ENCODE peak calls at places on chromosomes 6 and 20, in five cellular contexts. Z is cardiac muscle cell, J is amygdala, X is right cardiac atrium, P is EL. S is an unnamed sample.

GRCh38 chr6:72084992-72085569 is 198.7 kb downstream of the RIMS1 start:
- DNase-seq in Z (peak; percentile 45), J (no peak), X (no peak), P (peak; percentile 20), S (no peak)

GRCh38 chr6:169905041-169905807 is 153.8 kb downstream of the ERMARD start:
- DNase-seq in Z (peak; percentile 95), J (no peak), X (peak; percentile 69), P (peak; percentile 36), S (no peak)

GRCh38 chr6:116536216-116536621 is 9.3 kb downstream of the TRAPPC3L start:
- DNase-seq in Z (peak; percentile 76), J (no peak), X (no peak), P (peak; percentile 70), S (peak; percentile 66)

GRCh38 chr20:5362771-5363170 is 46.0 kb upstream of the PROKR2 start:
- DNase-seq in Z (no peak), J (no peak), X (no peak), P (no peak), S (no peak)

GRCh38 chr6:105389543-105389942 is 13.3 kb downstream of the PREP start:
- DNase-seq in Z (no peak), J (no peak), X (no peak), P (no peak), S (no peak)

GRCh38 chr6:10256113-10256690 is 158.7 kb downstream of the TFAP2A start:
- DNase-seq in Z (no peak), J (no peak), X (no peak), P (no peak), S (no peak)

GRCh38 chr20:39089797-39090196 is 127.7 kb downstream of the DHX35 start:
- DNase-seq in Z (no peak), J (no peak), X (no peak), P (no peak), S (no peak)

GRCh38 chr6:136719280-136720044 is 72.8 kb downstream of the MAP3K5 start:
- DNase-seq in Z (no peak), J (no peak), X (no peak), P (no peak), S (no peak)

GRCh38 chr6:12748815-12749521 is 32.4 kb downstream of the PHACTR1 start:
- DNase-seq in Z (peak; percentile 32), J (no peak), X (peak; percentile 41), P (peak; percentile 74), S (no peak)

GRCh38 chr20:58382096-58382495 is 6.9 kb upstream of the VAPB start:
- DNase-seq in Z (no peak), J (no peak), X (no peak), P (no peak), S (no peak)

GRCh38 chr20:41058674-41059008 is 30.0 kb downstream of the TOP1 start:
- DNase-seq in Z (no peak), J (no peak), X (no peak), P (no peak), S (no peak)

GRCh38 chr6:41122918-41123317 is 31.2 kb downstream of the TREML1 start:
- DNase-seq in Z (no peak), J (no peak), X (no peak), P (no peak), S (no peak)

GRCh38 chr6:140040391-140040790 is 665.9 kb upstream of the CITED2 start:
- DNase-seq in Z (no peak), J (no peak), X (no peak), P (peak; percentile 40), S (no peak)

GRCh38 chr6:46719099-46719498 is 16.1 kb downstream of the PLA2G7 start:
- DNase-seq in Z (peak; percentile 10), J (no peak), X (no peak), P (peak; percentile 31), S (no peak)

GRCh38 chr6:35302604-35303218 is 5.1 kb downstream of the DEF6 start:
- DNase-seq in Z (peak; percentile 29), J (no peak), X (peak; percentile 77), P (peak; percentile 39), S (peak; percentile 49)

GRCh38 chr20:62652051-62652893 is 10.0 kb downstream of the SLCO4A1 start:
- DNase-seq in Z (peak; percentile 99), J (peak; percentile 58), X (peak; percentile 97), P (peak; percentile 99), S (no peak)

GRCh38 chr6:125841356-125842090 is 50.8 kb downstream of the NCOA7 start:
- DNase-seq in Z (no peak), J (no peak), X (no peak), P (no peak), S (no peak)

GRCh38 chr6:7249946-7250643 is 62.9 kb downstream of the SSR1 start:
- DNase-seq in Z (no peak), J (no peak), X (no peak), P (peak; percentile 64), S (no peak)

GRCh38 chr6:116352515-116353471 is 18.0 kb upstream of the DSE start:
- DNase-seq in Z (peak; percentile 38), J (no peak), X (no peak), P (peak; percentile 38), S (no peak)

GRCh38 chr20:23356203-23356602 is 5.6 kb downstream of the NXT1 start:
- DNase-seq in Z (no peak), J (no peak), X (peak; percentile 68), P (no peak), S (no peak)

S was measured in KG1.